ENCODE peak calls at places on chromosome 19, in ten cellular contexts. One of them, this sample, is unnamed.

GRCh38 chr19:15673176-15673654 is 328 bp downstream of the CYP4F12 start:
- DNase-seq in fibroblast of mammary gland: no peak
- DNase-seq in brain microvascular endothelial cell: no peak
- DNase-seq in heart right ventricle: peak; percentile 23
- DNase-seq in uterus: no peak
- DNase-seq in left ventricle myocardium inferior: peak; percentile 15
- DNase-seq in NCI-H2081: no peak
- DNase-seq in T-helper 2 cell treated with Interferon-gamma antibody and Interleukin-4, amounts not matched to agents 5 μg/mL and 100 μg/mL, for 36 hours: no peak
- DNase-seq in WTC11: no peak
- DNase-seq in breast epithelium: no peak
- DNase-seq in this sample: no peak

GRCh38 chr19:3146677-3147100 is 10.9 kb downstream of the GNA15 start:
- DNase-seq in fibroblast of mammary gland: no peak
- DNase-seq in brain microvascular endothelial cell: no peak
- DNase-seq in heart right ventricle: peak; percentile 55
- DNase-seq in uterus: no peak
- DNase-seq in left ventricle myocardium inferior: no peak
- DNase-seq in NCI-H2081: no peak
- DNase-seq in T-helper 2 cell treated with Interferon-gamma antibody and Interleukin-4, amounts not matched to agents 5 μg/mL and 100 μg/mL, for 36 hours: peak; percentile 48
- DNase-seq in WTC11: peak; percentile 84
- DNase-seq in breast epithelium: no peak
- DNase-seq in this sample: no peak

GRCh38 chr19:2850256-2850925 is 9.1 kb downstream of the ZNF555 start:
- DNase-seq in fibroblast of mammary gland: no peak
- DNase-seq in brain microvascular endothelial cell: no peak
- DNase-seq in heart right ventricle: no peak
- DNase-seq in uterus: no peak
- DNase-seq in left ventricle myocardium inferior: no peak
- DNase-seq in NCI-H2081: no peak
- DNase-seq in T-helper 2 cell treated with Interferon-gamma antibody and Interleukin-4, amounts not matched to agents 5 μg/mL and 100 μg/mL, for 36 hours: no peak
- DNase-seq in WTC11: no peak
- DNase-seq in breast epithelium: no peak
- DNase-seq in this sample: no peak

GRCh38 chr19:56837892-56838679 is 2.4 kb downstream of the PEG3 start:
- DNase-seq in fibroblast of mammary gland: peak; percentile 39
- DNase-seq in brain microvascular endothelial cell: peak; percentile 18
- DNase-seq in heart right ventricle: peak; percentile 75
- DNase-seq in uterus: peak; percentile 73
- DNase-seq in left ventricle myocardium inferior: peak; percentile 66
- DNase-seq in NCI-H2081: no peak
- DNase-seq in T-helper 2 cell treated with Interferon-gamma antibody and Interleukin-4, amounts not matched to agents 5 μg/mL and 100 μg/mL, for 36 hours: no peak
- DNase-seq in WTC11: no peak
- DNase-seq in breast epithelium: peak; percentile 66
- DNase-seq in this sample: peak; percentile 80

GRCh38 chr19:13104848-13105646 is 2.4 kb upstream of the LYL1 start:
- DNase-seq in fibroblast of mammary gland: no peak
- DNase-seq in brain microvascular endothelial cell: no peak
- DNase-seq in heart right ventricle: no peak
- DNase-seq in uterus: no peak
- DNase-seq in left ventricle myocardium inferior: no peak
- DNase-seq in NCI-H2081: no peak
- DNase-seq in T-helper 2 cell treated with Interferon-gamma antibody and Interleukin-4, amounts not matched to agents 5 μg/mL and 100 μg/mL, for 36 hours: peak; percentile 28
- DNase-seq in WTC11: no peak
- DNase-seq in breast epithelium: no peak
- DNase-seq in this sample: no peak

GRCh38 chr19:2033825-2034159 is 17.3 kb downstream of the MKNK2 start:
- DNase-seq in fibroblast of mammary gland: no peak
- DNase-seq in brain microvascular endothelial cell: no peak
- DNase-seq in heart right ventricle: no peak
- DNase-seq in uterus: no peak
- DNase-seq in left ventricle myocardium inferior: no peak
- DNase-seq in NCI-H2081: no peak
- DNase-seq in T-helper 2 cell treated with Interferon-gamma antibody and Interleukin-4, amounts not matched to agents 5 μg/mL and 100 μg/mL, for 36 hours: no peak
- DNase-seq in WTC11: no peak
- DNase-seq in breast epithelium: no peak
- DNase-seq in this sample: no peak

GRCh38 chr19:11538232-11539036 is at the start of gene CNN1:
- DNase-seq in fibroblast of mammary gland: peak; percentile 25
- DNase-seq in brain microvascular endothelial cell: peak; percentile 81
- DNase-seq in heart right ventricle: peak; percentile 52
- DNase-seq in uterus: peak; percentile 94
- DNase-seq in left ventricle myocardium inferior: peak; percentile 66
- DNase-seq in NCI-H2081: no peak
- DNase-seq in T-helper 2 cell treated with Interferon-gamma antibody and Interleukin-4, amounts not matched to agents 5 μg/mL and 100 μg/mL, for 36 hours: no peak
- DNase-seq in WTC11: peak; percentile 79
- DNase-seq in breast epithelium: peak; percentile 66
- DNase-seq in this sample: peak; percentile 82

GRCh38 chr19:41691268-41691970 is 3.3 kb upstream of the CEACAM7 start:
- DNase-seq in fibroblast of mammary gland: peak; percentile 7
- DNase-seq in brain microvascular endothelial cell: no peak
- DNase-seq in heart right ventricle: no peak
- DNase-seq in uterus: no peak
- DNase-seq in left ventricle myocardium inferior: no peak
- DNase-seq in NCI-H2081: peak; percentile 2
- DNase-seq in T-helper 2 cell treated with Interferon-gamma antibody and Interleukin-4, amounts not matched to agents 5 μg/mL and 100 μg/mL, for 36 hours: no peak
- DNase-seq in WTC11: peak; percentile 69
- DNase-seq in breast epithelium: no peak
- DNase-seq in this sample: no peak

GRCh38 chr19:3506384-3507340 is 551 bp downstream of the FZR1 start:
- DNase-seq in fibroblast of mammary gland: no peak
- DNase-seq in brain microvascular endothelial cell: peak; percentile 9
- DNase-seq in heart right ventricle: no peak
- DNase-seq in uterus: no peak
- DNase-seq in left ventricle myocardium inferior: peak; percentile 42
- DNase-seq in NCI-H2081: no peak
- DNase-seq in T-helper 2 cell treated with Interferon-gamma antibody and Interleukin-4, amounts not matched to agents 5 μg/mL and 100 μg/mL, for 36 hours: peak; percentile 21
- DNase-seq in WTC11: no peak
- DNase-seq in breast epithelium: no peak
- DNase-seq in this sample: no peak

GRCh38 chr19:38228491-38229439 is 4.7 kb upstream of the DPF1 start:
- DNase-seq in fibroblast of mammary gland: no peak
- DNase-seq in brain microvascular endothelial cell: no peak
- DNase-seq in heart right ventricle: no peak
- DNase-seq in uterus: no peak
- DNase-seq in left ventricle myocardium inferior: no peak
- DNase-seq in NCI-H2081: no peak
- DNase-seq in T-helper 2 cell treated with Interferon-gamma antibody and Interleukin-4, amounts not matched to agents 5 μg/mL and 100 μg/mL, for 36 hours: no peak
- DNase-seq in WTC11: peak; percentile 74
- DNase-seq in breast epithelium: no peak
- DNase-seq in this sample: no peak

GRCh38 chr19:31715249-31715944 is 366.2 kb upstream of the TSHZ3 start:
- DNase-seq in fibroblast of mammary gland: peak; percentile 11
- DNase-seq in brain microvascular endothelial cell: no peak
- DNase-seq in heart right ventricle: no peak
- DNase-seq in uterus: peak; percentile 45
- DNase-seq in left ventricle myocardium inferior: no peak
- DNase-seq in NCI-H2081: no peak
- DNase-seq in T-helper 2 cell treated with Interferon-gamma antibody and Interleukin-4, amounts not matched to agents 5 μg/mL and 100 μg/mL, for 36 hours: no peak
- DNase-seq in WTC11: no peak
- DNase-seq in breast epithelium: no peak
- DNase-seq in this sample: no peak

GRCh38 chr19:56393119-56394012 is at the start of gene ZNF582:
- DNase-seq in fibroblast of mammary gland: peak; percentile 95
- DNase-seq in brain microvascular endothelial cell: peak; percentile 97
- DNase-seq in heart right ventricle: peak; percentile 95
- DNase-seq in uterus: peak; percentile 95
- DNase-seq in left ventricle myocardium inferior: peak; percentile 96
- DNase-seq in NCI-H2081: peak; percentile 96
- DNase-seq in T-helper 2 cell treated with Interferon-gamma antibody and Interleukin-4, amounts not matched to agents 5 μg/mL and 100 μg/mL, for 36 hours: peak; percentile 87
- DNase-seq in WTC11: peak; percentile 93
- DNase-seq in breast epithelium: peak; percentile 91
- DNase-seq in this sample: peak; percentile 95

GRCh38 chr19:5913739-5914357 is at the start of gene CAPS:
- DNase-seq in fibroblast of mammary gland: peak; percentile 55
- DNase-seq in brain microvascular endothelial cell: no peak
- DNase-seq in heart right ventricle: peak; percentile 59
- DNase-seq in uterus: no peak
- DNase-seq in left ventricle myocardium inferior: peak; percentile 60
- DNase-seq in NCI-H2081: peak; percentile 73
- DNase-seq in T-helper 2 cell treated with Interferon-gamma antibody and Interleukin-4, amounts not matched to agents 5 μg/mL and 100 μg/mL, for 36 hours: no peak
- DNase-seq in WTC11: no peak
- DNase-seq in breast epithelium: peak; percentile 63
- DNase-seq in this sample: no peak

GRCh38 chr19:16893686-16893990 is 4.8 kb downstream of the F2RL3 start:
- DNase-seq in fibroblast of mammary gland: no peak
- DNase-seq in brain microvascular endothelial cell: no peak
- DNase-seq in heart right ventricle: no peak
- DNase-seq in uterus: no peak
- DNase-seq in left ventricle myocardium inferior: no peak
- DNase-seq in NCI-H2081: no peak
- DNase-seq in T-helper 2 cell treated with Interferon-gamma antibody and Interleukin-4, amounts not matched to agents 5 μg/mL and 100 μg/mL, for 36 hours: no peak
- DNase-seq in WTC11: no peak
- DNase-seq in breast epithelium: no peak
- DNase-seq in this sample: no peak

GRCh38 chr19:30852168-30852567 is 480.0 kb downstream of the ZNF536 start:
- DNase-seq in fibroblast of mammary gland: no peak
- DNase-seq in brain microvascular endothelial cell: no peak
- DNase-seq in heart right ventricle: no peak
- DNase-seq in uterus: no peak
- DNase-seq in left ventricle myocardium inferior: no peak
- DNase-seq in NCI-H2081: no peak
- DNase-seq in T-helper 2 cell treated with Interferon-gamma antibody and Interleukin-4, amounts not matched to agents 5 μg/mL and 100 μg/mL, for 36 hours: no peak
- DNase-seq in WTC11: no peak
- DNase-seq in breast epithelium: no peak
- DNase-seq in this sample: no peak

GRCh38 chr19:4284176-4284958 is 5.3 kb downstream of the SHD start:
- DNase-seq in fibroblast of mammary gland: no peak
- DNase-seq in brain microvascular endothelial cell: peak; percentile 9
- DNase-seq in heart right ventricle: no peak
- DNase-seq in uterus: no peak
- DNase-seq in left ventricle myocardium inferior: no peak
- DNase-seq in NCI-H2081: no peak
- DNase-seq in T-helper 2 cell treated with Interferon-gamma antibody and Interleukin-4, amounts not matched to agents 5 μg/mL and 100 μg/mL, for 36 hours: no peak
- DNase-seq in WTC11: peak; percentile 91
- DNase-seq in breast epithelium: no peak
- DNase-seq in this sample: no peak

GRCh38 chr19:19452241-19453128 is 47.0 kb downstream of the GATAD2A start:
- DNase-seq in fibroblast of mammary gland: no peak
- DNase-seq in brain microvascular endothelial cell: no peak
- DNase-seq in heart right ventricle: no peak
- DNase-seq in uterus: no peak
- DNase-seq in left ventricle myocardium inferior: no peak
- DNase-seq in NCI-H2081: no peak
- DNase-seq in T-helper 2 cell treated with Interferon-gamma antibody and Interleukin-4, amounts not matched to agents 5 μg/mL and 100 μg/mL, for 36 hours: no peak
- DNase-seq in WTC11: no peak
- DNase-seq in breast epithelium: no peak
- DNase-seq in this sample: peak; percentile 77

GRCh38 chr19:28289294-28290063 is 923.5 kb downstream of the UQCRFS1 start:
- DNase-seq in fibroblast of mammary gland: peak; percentile 51
- DNase-seq in brain microvascular endothelial cell: no peak
- DNase-seq in heart right ventricle: no peak
- DNase-seq in uterus: no peak
- DNase-seq in left ventricle myocardium inferior: no peak
- DNase-seq in NCI-H2081: peak; percentile 1
- DNase-seq in T-helper 2 cell treated with Interferon-gamma antibody and Interleukin-4, amounts not matched to agents 5 μg/mL and 100 μg/mL, for 36 hours: no peak
- DNase-seq in WTC11: no peak
- DNase-seq in breast epithelium: no peak
- DNase-seq in this sample: no peak